ENCODE peak calls at places on chromosomes 2 and 18, in nine cellular contexts. V, G, A, N, E, M, W, P and X are unnamed samples.

GRCh38 chr2:166413255-166413654 is 37.5 kb upstream of the SCN9A start:
- DNase-seq in V (no peak), G (no peak), A (no peak), N (no peak), E (no peak), M (no peak), W (no peak), P (no peak), X (no peak)

GRCh38 chr18:64809801-64810200 is 660.9 kb upstream of the LINC00305 start:
- DNase-seq in V (no peak), G (no peak), A (no peak), N (no peak), E (no peak), M (no peak), W (no peak), P (no peak), X (no peak)

GRCh38 chr2:196987654-196988364 is 61.3 kb upstream of the PGAP1 start:
- DNase-seq in V (peak), G (no peak), A (no peak), N (peak), E (no peak), M (no peak), W (peak), P (peak), X (no peak)

GRCh38 chr2:45441571-45441970 is 169.5 kb downstream of the SRBD1 start:
- DNase-seq in V (no peak), G (no peak), A (no peak), N (no peak), E (no peak), M (no peak), W (no peak), P (no peak), X (no peak)

GRCh38 chr18:50131591-50131990 is 63.4 kb downstream of the MYO5B start:
- DNase-seq in V (no peak), G (no peak), A (no peak), N (no peak), E (no peak), M (no peak), W (no peak), P (no peak), X (no peak)

GRCh38 chr2:241801611-241802420 is 7.2 kb upstream of the NEU4 start:
- DNase-seq in V (no peak), G (no peak), A (no peak), N (no peak), E (peak), M (no peak), W (no peak), P (no peak), X (no peak)

GRCh38 chr2:47250576-47251403 is 95.7 kb upstream of the STPG4 start:
- DNase-seq in V (no peak), G (no peak), A (no peak), N (no peak), E (no peak), M (no peak), W (no peak), P (peak), X (no peak)

GRCh38 chr2:217923007-217923686 is 79.6 kb downstream of the TNS1 start:
- DNase-seq in V (no peak), G (no peak), A (no peak), N (no peak), E (no peak), M (no peak), W (no peak), P (no peak), X (no peak)

GRCh38 chr2:215712850-215713230 is 277.0 kb upstream of the FN1 start:
- DNase-seq in V (no peak), G (no peak), A (no peak), N (no peak), E (no peak), M (no peak), W (no peak), P (no peak), X (no peak)

GRCh38 chr2:189506514-189506976 is 65.3 kb downstream of the WDR75 start:
- DNase-seq in V (no peak), G (no peak), A (no peak), N (no peak), E (no peak), M (no peak), W (peak), P (peak), X (no peak)

GRCh38 chr2:148814143-148814852 is 60.7 kb upstream of the KIF5C start:
- DNase-seq in V (no peak), G (no peak), A (no peak), N (no peak), E (no peak), M (no peak), W (no peak), P (peak), X (no peak)

GRCh38 chr18:3615374-3615773 is 165.4 kb downstream of the TGIF1 start:
- DNase-seq in V (no peak), G (no peak), A (no peak), N (no peak), E (no peak), M (no peak), W (no peak), P (no peak), X (no peak)

GRCh38 chr2:240530181-240530580 is 27.6 kb downstream of the ANKMY1 start:
- DNase-seq in V (no peak), G (no peak), A (no peak), N (no peak), E (no peak), M (no peak), W (no peak), P (no peak), X (peak)

GRCh38 chr2:168583710-168584521 is 127.8 kb downstream of the CERS6 start:
- DNase-seq in V (no peak), G (no peak), A (no peak), N (no peak), E (peak), M (no peak), W (no peak), P (peak), X (no peak)

GRCh38 chr2:24409700-24410556 is 49.6 kb upstream of the ITSN2 start:
- DNase-seq in V (no peak), G (peak), A (no peak), N (peak), E (no peak), M (peak), W (peak), P (peak), X (no peak)

GRCh38 chr2:71664161-71664560 is 210.8 kb downstream of the DYSF start:
- DNase-seq in V (no peak), G (no peak), A (no peak), N (no peak), E (no peak), M (no peak), W (no peak), P (no peak), X (peak)

GRCh38 chr2:117835990-117836760 is 21.7 kb downstream of the DDX18 start:
- DNase-seq in V (peak), G (no peak), A (peak), N (no peak), E (peak), M (peak), W (no peak), P (no peak), X (peak)

GRCh38 chr2:61340242-61340641 is 130.6 kb downstream of the USP34 start:
- DNase-seq in V (no peak), G (no peak), A (no peak), N (no peak), E (no peak), M (no peak), W (no peak), P (peak), X (no peak)

GRCh38 chr18:41761329-41762028 is 193.6 kb upstream of the PIK3C3 start:
- DNase-seq in V (no peak), G (no peak), A (no peak), N (no peak), E (no peak), M (no peak), W (no peak), P (peak), X (no peak)